ENCODE peak calls at places on chromosome 6, in seven cellular contexts. X, G, R, T, L, Q and P are unnamed samples.

GRCh38 chr6:98041921-98042320 is 758.9 kb upstream of the MMS22L start:
- DNase-seq in T (no peak), Q (no peak), G (no peak), X (no peak), R (no peak), L (peak), P (no peak)

GRCh38 chr6:30227763-30228487 is 14.7 kb upstream of the TRIM26 start:
- DNase-seq in T (no peak), X (no peak), Q (no peak), L (no peak), G (no peak), R (peak), P (no peak)

GRCh38 chr6:20688710-20689500 is 154.6 kb downstream of the CDKAL1 start:
- DNase-seq in R (peak), G (no peak), Q (no peak), T (no peak), X (no peak), L (no peak), P (no peak)

GRCh38 chr6:32970413-32971244 is 2.2 kb downstream of the BRD2 start:
- DNase-seq in Q (no peak), G (peak), R (peak), T (peak), X (peak), L (peak), P (peak)

GRCh38 chr6:109686566-109686965 is 4.4 kb downstream of the AK9 start:
- DNase-seq in T (no peak), L (no peak), G (no peak), X (no peak), R (no peak), Q (no peak), P (no peak)

GRCh38 chr6:12440981-12441380 is 150.8 kb downstream of the EDN1 start:
- DNase-seq in Q (no peak), R (no peak), L (no peak), X (no peak), T (no peak), G (peak), P (peak)

GRCh38 chr6:111573892-111574800 is 31.5 kb downstream of the TRAF3IP2 start:
- DNase-seq in L (no peak), G (no peak), X (no peak), R (no peak), Q (no peak), T (no peak), P (no peak)

GRCh38 chr6:134822920-134823430 is 126.9 kb downstream of the ALDH8A1 start:
- DNase-seq in T (peak), R (peak), Q (peak), L (peak), X (peak), G (peak), P (peak)

GRCh38 chr6:105795913-105796517 is 290.1 kb upstream of the PRDM1 start:
- DNase-seq in T (no peak), G (no peak), L (no peak), R (no peak), Q (no peak), X (no peak), P (no peak)

GRCh38 chr6:135182993-135183531 is 2.0 kb downstream of the MYB start:
- DNase-seq in Q (no peak), L (no peak), T (no peak), X (no peak), G (peak), R (no peak), P (peak)

GRCh38 chr6:157151029-157151428 is 172.3 kb downstream of the TMEM242 start:
- DNase-seq in T (no peak), R (no peak), L (no peak), G (no peak), Q (no peak), X (no peak), P (no peak)

GRCh38 chr6:162343902-162344226 is 383.7 kb downstream of the PRKN start:
- DNase-seq in Q (no peak), T (no peak), R (no peak), G (no peak), X (no peak), L (no peak), P (no peak)

GRCh38 chr6:80174931-80175572 is 68.6 kb downstream of the BCKDHB start:
- DNase-seq in T (no peak), L (no peak), G (no peak), Q (no peak), X (no peak), R (no peak), P (no peak)

GRCh38 chr6:169263836-169264608 is 10.4 kb upstream of the THBS2 start:
- DNase-seq in L (peak), G (no peak), T (no peak), X (no peak), R (no peak), Q (no peak), P (no peak)

GRCh38 chr6:161498359-161498758 is 224.5 kb upstream of the AGPAT4 start:
- DNase-seq in L (peak), T (peak), X (peak), Q (peak), R (no peak), G (peak), P (peak)

GRCh38 chr6:133809406-133809805 is 79.5 kb upstream of the TCF21 start:
- DNase-seq in G (no peak), X (no peak), T (no peak), L (no peak), R (no peak), Q (no peak), P (no peak)

GRCh38 chr6:18021166-18021850 is 33.9 kb upstream of the KIF13A start:
- DNase-seq in L (no peak), R (no peak), T (no peak), G (no peak), Q (no peak), X (no peak), P (no peak)

GRCh38 chr6:170097505-170098427 is 193.1 kb downstream of the DLL1 start:
- DNase-seq in Q (no peak), G (no peak), L (no peak), R (no peak), T (no peak), X (no peak), P (no peak)

GRCh38 chr6:137904822-137905617 is 38.0 kb downstream of the TNFAIP3 start:
- DNase-seq in T (no peak), L (no peak), Q (no peak), R (no peak), X (no peak), G (no peak), P (no peak)

GRCh38 chr6:28988536-28989415 is 16.3 kb downstream of the ZNF311 start:
- DNase-seq in X (no peak), L (peak), R (no peak), T (peak), Q (peak), G (peak), P (no peak)
- TF ChIP-seq JUND in X (no peak), L (no peak), R (no peak), T (no peak), Q (peak), G (no peak), P (no peak)

GRCh38 chr6:44699851-44700250 is 312.3 kb downstream of the CDC5L start:
- DNase-seq in X (no peak), T (no peak), G (no peak), L (no peak), Q (no peak), R (no peak), P (no peak)
- TF ChIP-seq JUND in X (no peak), T (no peak), G (no peak), L (no peak), Q (no peak), R (no peak), P (no peak)

DNA sequence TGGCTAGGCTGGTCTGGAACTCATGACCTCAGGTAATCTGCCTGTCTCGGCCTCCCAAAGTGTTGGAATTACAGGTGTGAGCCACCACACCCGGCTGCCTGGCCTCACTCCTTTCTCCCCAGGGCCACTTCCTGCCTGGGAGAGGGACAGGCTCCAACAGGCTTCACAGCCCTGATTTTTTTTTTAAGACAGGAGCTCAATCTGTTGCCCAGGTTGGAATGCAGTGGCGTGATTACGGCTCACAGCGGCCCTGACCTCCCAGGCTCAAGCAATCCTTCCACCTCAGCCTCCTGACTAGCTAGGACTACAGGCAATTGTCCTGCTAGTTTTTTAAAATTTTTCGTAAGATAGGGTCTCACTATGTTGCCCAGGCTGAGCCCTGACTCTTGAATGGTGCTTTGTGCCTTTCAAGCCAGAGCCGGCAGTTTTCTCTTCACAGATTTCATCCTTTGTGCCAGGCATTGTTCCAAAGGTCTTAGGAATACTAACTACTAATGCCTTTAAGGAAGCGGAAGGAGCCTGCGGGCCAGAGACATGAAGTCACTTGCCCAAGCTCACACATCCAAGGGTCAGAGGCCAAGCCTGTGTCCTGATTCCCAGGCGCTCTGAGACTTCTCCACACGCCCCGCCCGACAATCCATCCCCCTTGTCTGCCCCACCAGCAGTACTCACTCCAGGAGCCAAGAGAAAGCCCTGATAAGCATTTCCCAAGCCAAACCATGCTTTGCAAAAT is 19.2 kb downstream of the CAPN11 start:
- DNase-seq in R (no peak), T (no peak), L (no peak), G (no peak), X (no peak), Q (no peak), P (no peak)
- TF ChIP-seq JUND in R (no peak), T (no peak), L (no peak), G (no peak), X (no peak), Q (no peak), P (no peak)

GRCh38 chr6:70370496-70370895 is 42.8 kb upstream of the FAM135A start:
- DNase-seq in X (no peak), Q (no peak), L (no peak), G (no peak), T (no peak), R (no peak), P (no peak)

GRCh38 chr6:70375882-70376281 is 37.4 kb upstream of the FAM135A start:
- DNase-seq in R (no peak), X (peak), Q (no peak), T (peak), L (no peak), G (peak), P (no peak)

GRCh38 chr6:70375166-70375565 is 38.1 kb upstream of the FAM135A start:
- DNase-seq in T (no peak), X (no peak), R (no peak), L (no peak), G (no peak), Q (no peak), P (no peak)

GRCh38 chr6:70369332-70369950 is 43.9 kb upstream of the FAM135A start:
- DNase-seq in L (peak), G (peak), X (peak), T (peak), R (peak), Q (peak), P (peak)

DNA sequence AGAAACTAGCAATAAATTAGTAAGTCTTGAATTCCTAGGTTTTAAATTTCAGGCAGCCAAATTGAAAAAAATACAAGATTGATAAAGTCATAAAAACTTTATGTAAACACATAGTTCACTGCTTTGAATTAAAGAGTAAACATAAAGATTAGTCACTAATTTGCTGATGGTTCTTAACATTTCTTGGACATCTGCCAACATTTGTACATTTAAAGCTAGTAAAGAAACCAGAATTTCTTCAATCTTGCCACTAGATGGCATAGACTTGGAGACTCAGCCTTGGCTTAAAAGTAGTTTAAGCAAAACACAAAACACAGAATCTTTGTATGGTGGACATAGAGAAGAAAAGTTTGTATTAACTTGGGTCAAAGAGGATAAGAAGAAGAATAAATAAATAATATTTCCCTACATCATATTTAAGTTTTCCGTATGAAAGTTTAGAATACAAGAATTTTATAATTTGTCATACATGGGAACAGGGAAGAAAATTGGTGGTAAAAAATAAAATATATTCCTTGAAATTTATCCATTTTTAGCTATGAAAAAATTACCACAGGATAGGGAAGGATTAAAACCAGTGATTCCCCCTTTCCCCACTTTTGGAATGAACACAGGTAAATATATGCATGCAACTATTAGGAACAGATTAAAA is 41.7 kb upstream of the FAM135A start:
- DNase-seq in R (no peak), L (peak), X (peak), T (peak), G (peak), Q (no peak), P (peak)
- TF ChIP-seq JUND in R (no peak), L (no peak), X (no peak), T (no peak), G (peak), Q (no peak), P (no peak)

DNA sequence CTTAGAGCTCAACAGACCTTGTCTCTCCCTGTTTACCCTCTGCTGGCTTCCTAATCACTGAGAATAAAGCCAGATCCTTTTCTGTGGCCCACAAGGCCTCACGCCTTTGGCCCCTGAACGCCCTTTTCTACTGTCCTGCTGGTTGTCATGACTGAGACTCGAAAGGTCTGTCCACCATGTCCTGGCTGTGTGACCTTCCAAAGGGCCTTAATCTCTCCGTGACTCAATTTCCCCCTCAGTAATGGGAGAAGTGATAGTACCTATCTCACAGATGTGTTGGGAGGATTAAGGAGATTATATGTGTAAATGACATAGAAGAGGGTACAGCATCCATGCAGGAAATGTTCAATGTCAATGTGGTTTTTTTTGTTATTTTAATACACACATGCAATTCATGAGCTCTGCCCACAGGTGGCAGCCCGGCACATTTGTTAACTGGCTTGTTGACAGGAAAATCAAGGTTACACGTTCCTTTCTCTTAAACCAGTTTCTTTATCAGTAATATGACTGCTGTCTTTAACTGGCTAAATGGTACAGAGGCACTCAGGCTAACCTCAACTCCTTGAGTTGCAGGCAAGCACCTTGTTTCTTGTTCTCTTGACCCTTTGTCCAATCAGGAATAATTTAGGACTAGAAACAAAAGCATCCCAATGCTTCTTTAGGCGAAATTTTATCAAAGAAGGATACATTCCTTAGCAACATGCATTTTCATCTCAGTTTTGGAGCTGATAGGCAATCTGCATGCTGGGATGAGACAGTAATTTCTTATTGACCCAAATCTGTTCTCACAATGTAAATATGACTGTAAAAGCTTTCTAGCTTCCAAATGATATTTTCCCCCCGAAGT is 16.6 kb downstream of the SLC22A1 start:
- DNase-seq in G (peak), R (peak), Q (no peak), X (peak), T (peak), L (peak), P (peak)
- TF ChIP-seq JUND in G (no peak), R (no peak), Q (no peak), X (no peak), T (no peak), L (no peak), P (no peak)

GRCh38 chr6:19297880-19298279 is 539.3 kb upstream of the ID4 start:
- DNase-seq in L (no peak), G (no peak), T (no peak), R (no peak), Q (no peak), X (no peak), P (no peak)

GRCh38 chr6:19301980-19302379 is 535.2 kb upstream of the ID4 start:
- DNase-seq in L (no peak), Q (no peak), R (no peak), G (no peak), T (no peak), X (no peak), P (no peak)

GRCh38 chr6:19298422-19298821 is 538.7 kb upstream of the ID4 start:
- DNase-seq in R (no peak), T (no peak), X (no peak), Q (no peak), G (no peak), L (no peak), P (no peak)

DNA sequence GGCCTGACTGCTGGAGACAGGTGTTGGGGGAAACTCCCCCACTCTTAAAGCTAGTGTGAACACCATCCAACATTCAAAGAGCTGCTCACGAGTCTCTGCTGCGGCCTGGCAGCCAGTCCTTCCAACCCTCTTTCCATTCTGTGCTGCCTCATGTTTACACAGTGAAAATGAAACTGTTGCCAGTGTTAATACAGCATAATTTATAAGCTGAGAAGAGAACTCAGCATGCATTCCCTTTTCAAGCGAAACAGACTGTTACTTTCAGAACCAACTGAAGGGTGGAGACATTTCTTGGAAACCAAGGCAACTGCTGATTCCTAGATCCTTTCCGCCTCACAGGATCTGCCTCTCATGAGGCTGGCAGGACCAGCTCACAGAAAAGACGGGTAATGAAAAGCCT is 533.8 kb upstream of the ID4 start:
- DNase-seq in Q (no peak), G (no peak), L (no peak), R (no peak), X (no peak), T (no peak), P (peak)
- TF ChIP-seq JUND in Q (no peak), G (no peak), L (no peak), R (no peak), X (no peak), T (no peak), P (no peak)